ENCODE peak calls at places on chromosomes 7 and 10, in eight cellular contexts. One of them, this sample, is unnamed.
A peak's percentile ranks its signal among the peaks of the same experiment; 100 is the strongest.

GRCh38 chr7:135584362-135585353 is 26.9 kb downstream of the NUP205 start:
- DNase-seq in CD4-positive, alpha-beta T cell: no peak
- DNase-seq in NCI-H1930: no peak
- DNase-seq in NCI-H2107: no peak
- DNase-seq in dorsolateral prefrontal cortex: no peak
- DNase-seq in GDM1: no peak
- DNase-seq in NAMALWA: no peak
- DNase-seq in neural progenitor cell: no peak
- DNase-seq in this sample: no peak

GRCh38 chr7:149422065-149422913 is 38.6 kb downstream of the ZNF777 start:
- DNase-seq in CD4-positive, alpha-beta T cell: peak; percentile 82
- DNase-seq in NCI-H1930: peak; percentile 68
- DNase-seq in NCI-H2107: peak; percentile 73
- DNase-seq in dorsolateral prefrontal cortex: peak; percentile 65
- DNase-seq in GDM1: peak; percentile 42
- DNase-seq in NAMALWA: peak; percentile 89
- DNase-seq in neural progenitor cell: peak; percentile 94
- DNase-seq in this sample: peak; percentile 93

GRCh38 chr10:69179089-69179742 is 818 bp upstream of the SUPV3L1 start:
- DNase-seq in CD4-positive, alpha-beta T cell: peak; percentile 45
- DNase-seq in NCI-H1930: no peak
- DNase-seq in NCI-H2107: no peak
- DNase-seq in dorsolateral prefrontal cortex: no peak
- DNase-seq in GDM1: peak; percentile 55
- DNase-seq in NAMALWA: no peak
- DNase-seq in neural progenitor cell: peak; percentile 11
- DNase-seq in this sample: no peak

GRCh38 chr10:50229460-50229859 is 21.9 kb downstream of the ASAH2 start:
- DNase-seq in CD4-positive, alpha-beta T cell: no peak
- DNase-seq in NCI-H1930: no peak
- DNase-seq in NCI-H2107: no peak
- DNase-seq in dorsolateral prefrontal cortex: no peak
- DNase-seq in GDM1: no peak
- DNase-seq in NAMALWA: no peak
- DNase-seq in neural progenitor cell: no peak
- DNase-seq in this sample: no peak

GRCh38 chr10:132554053-132554990 is 16.7 kb downstream of the INPP5A start:
- DNase-seq in CD4-positive, alpha-beta T cell: no peak
- DNase-seq in NCI-H1930: no peak
- DNase-seq in NCI-H2107: no peak
- DNase-seq in dorsolateral prefrontal cortex: peak; percentile 13
- DNase-seq in GDM1: no peak
- DNase-seq in NAMALWA: no peak
- DNase-seq in neural progenitor cell: no peak
- DNase-seq in this sample: no peak

GRCh38 chr7:91636129-91636724 is 244.3 kb downstream of the MTERF1 start:
- DNase-seq in CD4-positive, alpha-beta T cell: no peak
- DNase-seq in NCI-H1930: no peak
- DNase-seq in NCI-H2107: no peak
- DNase-seq in dorsolateral prefrontal cortex: no peak
- DNase-seq in GDM1: no peak
- DNase-seq in NAMALWA: peak; percentile 61
- DNase-seq in neural progenitor cell: peak; percentile 70
- DNase-seq in this sample: peak; percentile 67

GRCh38 chr10:68578945-68579344 is 18.8 kb downstream of the TET1 start:
- DNase-seq in CD4-positive, alpha-beta T cell: no peak
- DNase-seq in NCI-H1930: no peak
- DNase-seq in NCI-H2107: no peak
- DNase-seq in dorsolateral prefrontal cortex: no peak
- DNase-seq in GDM1: no peak
- DNase-seq in NAMALWA: no peak
- DNase-seq in neural progenitor cell: no peak
- DNase-seq in this sample: no peak

GRCh38 chr10:31118561-31118960 is 86.9 kb upstream of the ZNF438 start:
- DNase-seq in CD4-positive, alpha-beta T cell: no peak
- DNase-seq in NCI-H1930: no peak
- DNase-seq in NCI-H2107: no peak
- DNase-seq in dorsolateral prefrontal cortex: no peak
- DNase-seq in GDM1: no peak
- DNase-seq in NAMALWA: no peak
- DNase-seq in neural progenitor cell: no peak
- DNase-seq in this sample: no peak

GRCh38 chr7:2460188-2460587 is 16.0 kb downstream of the GRIFIN start:
- DNase-seq in CD4-positive, alpha-beta T cell: no peak
- DNase-seq in NCI-H1930: no peak
- DNase-seq in NCI-H2107: no peak
- DNase-seq in dorsolateral prefrontal cortex: peak; percentile 74
- DNase-seq in GDM1: no peak
- DNase-seq in NAMALWA: no peak
- DNase-seq in neural progenitor cell: no peak
- DNase-seq in this sample: no peak

GRCh38 chr10:48287417-48288391 is 13.2 kb upstream of the FRMPD2 start:
- DNase-seq in CD4-positive, alpha-beta T cell: no peak
- DNase-seq in NCI-H1930: no peak
- DNase-seq in NCI-H2107: no peak
- DNase-seq in dorsolateral prefrontal cortex: peak; percentile 80
- DNase-seq in GDM1: no peak
- DNase-seq in NAMALWA: no peak
- DNase-seq in neural progenitor cell: no peak
- DNase-seq in this sample: peak; percentile 21

GRCh38 chr10:96890172-96890513 is 58.0 kb downstream of the LCOR start:
- DNase-seq in CD4-positive, alpha-beta T cell: no peak
- DNase-seq in NCI-H1930: no peak
- DNase-seq in NCI-H2107: no peak
- DNase-seq in dorsolateral prefrontal cortex: no peak
- DNase-seq in GDM1: no peak
- DNase-seq in NAMALWA: no peak
- DNase-seq in neural progenitor cell: no peak
- DNase-seq in this sample: no peak

GRCh38 chr10:73850863-73851461 is 23.4 kb downstream of the CAMK2G start:
- DNase-seq in CD4-positive, alpha-beta T cell: no peak
- DNase-seq in NCI-H1930: no peak
- DNase-seq in NCI-H2107: no peak
- DNase-seq in dorsolateral prefrontal cortex: no peak
- DNase-seq in GDM1: no peak
- DNase-seq in NAMALWA: no peak
- DNase-seq in neural progenitor cell: no peak
- DNase-seq in this sample: no peak

GRCh38 chr7:41582116-41582515 is 120.8 kb downstream of the INHBA start:
- DNase-seq in CD4-positive, alpha-beta T cell: no peak
- DNase-seq in NCI-H1930: no peak
- DNase-seq in NCI-H2107: no peak
- DNase-seq in dorsolateral prefrontal cortex: no peak
- DNase-seq in GDM1: no peak
- DNase-seq in NAMALWA: no peak
- DNase-seq in neural progenitor cell: no peak
- DNase-seq in this sample: no peak

This sample was measured in left kidney.